ENCODE peak calls at places on chromosomes 11 and 22, in seven cellular contexts. C is foreskin fibroblast; N is CD8-positive, alpha-beta memory T cell; W is AG04450; O is adipocyte; J is aorta; U is AG10803. V is an unnamed sample.
A peak's percentile ranks its signal among the peaks of the same experiment; 100 is the strongest.

GRCh38 chr11:2787816-2788750 is 88.3 kb upstream of the KCNQ1OT1 start:
- DNase-seq in C (no peak), N (no peak), W (no peak), O (no peak), J (no peak), U (no peak), V (no peak)

GRCh38 chr11:6737872-6738466 is 33.8 kb downstream of the OR2AG2 start:
- DNase-seq in C (peak; percentile 56), N (peak; percentile 65), W (no peak), O (peak; percentile 70), J (no peak), U (peak; percentile 30), V (peak; percentile 48)

GRCh38 chr11:850777-851762 is 8.4 kb downstream of the TSPAN4 start:
- DNase-seq in C (peak; percentile 47), N (no peak), W (no peak), O (no peak), J (no peak), U (no peak), V (no peak)

GRCh38 chr11:119509277-119509841 is 86.4 kb upstream of the THY1 start:
- DNase-seq in C (peak; percentile 60), N (no peak), W (no peak), O (peak; percentile 56), J (no peak), U (peak; percentile 52), V (no peak)

GRCh38 chr22:45564349-45565030 is 61.8 kb downstream of the FBLN1 start:
- DNase-seq in C (peak; percentile 47), N (no peak), W (no peak), O (no peak), J (no peak), U (peak; percentile 36), V (no peak)

GRCh38 chr22:39288135-39288898 is 31.1 kb downstream of the RPL3 start:
- DNase-seq in C (no peak), N (no peak), W (no peak), O (no peak), J (no peak), U (no peak), V (no peak)

GRCh38 chr11:45384711-45385241 is 98.6 kb upstream of the SYT13 start:
- DNase-seq in C (no peak), N (no peak), W (no peak), O (no peak), J (no peak), U (no peak), V (no peak)

GRCh38 chr11:64366751-64367150 is 7.8 kb downstream of the RPS6KA4 start:
- DNase-seq in C (peak; percentile 56), N (no peak), W (no peak), O (peak; percentile 14), J (no peak), U (peak; percentile 6), V (no peak)

GRCh38 chr22:19429950-19430889 is 1.3 kb downstream of the HIRA start:
- DNase-seq in C (peak; percentile 78), N (peak; percentile 15), W (no peak), O (peak; percentile 71), J (peak; percentile 56), U (peak; percentile 58), V (no peak)

GRCh38 chr11:67551127-67551526 is 27.9 kb upstream of the CABP2 start:
- DNase-seq in C (no peak), N (no peak), W (no peak), O (no peak), J (no peak), U (no peak), V (no peak)

GRCh38 chr11:65981101-65981740 is 19.7 kb downstream of the SART1 start:
- DNase-seq in C (no peak), N (no peak), W (no peak), O (no peak), J (peak; percentile 35), U (no peak), V (no peak)

GRCh38 chr11:75263944-75264349 is 23.4 kb downstream of the TPBGL start:
- DNase-seq in C (peak; percentile 19), N (no peak), W (no peak), O (no peak), J (no peak), U (peak; percentile 33), V (no peak)

GRCh38 chr11:11977206-11977938 is 31.1 kb downstream of the DKK3 start:
- DNase-seq in C (peak; percentile 95), N (no peak), W (peak; percentile 83), O (peak; percentile 87), J (peak; percentile 87), U (peak; percentile 94), V (no peak)

GRCh38 chr11:58905141-58905715 is 34.1 kb upstream of the GLYATL1 start:
- DNase-seq in C (peak; percentile 89), N (no peak), W (no peak), O (peak; percentile 71), J (peak; percentile 52), U (peak; percentile 59), V (no peak)

GRCh38 chr11:104898685-104899013 is 389 bp upstream of the CASP12 start:
- DNase-seq in C (peak; percentile 34), N (no peak), W (no peak), O (peak; percentile 18), J (no peak), U (no peak), V (no peak)

GRCh38 chr11:43649501-43649900 is 31.0 kb upstream of the HSD17B12 start:
- DNase-seq in C (no peak), N (no peak), W (no peak), O (no peak), J (no peak), U (no peak), V (no peak)

GRCh38 chr22:24146190-24146616 is 35.1 kb upstream of the SUSD2 start:
- DNase-seq in C (peak; percentile 78), N (no peak), W (peak; percentile 55), O (peak; percentile 80), J (peak; percentile 66), U (peak; percentile 89), V (no peak)

GRCh38 chr22:27513021-27513420 is 288.5 kb downstream of the MN1 start:
- DNase-seq in C (no peak), N (no peak), W (no peak), O (no peak), J (no peak), U (no peak), V (no peak)
- H3K4me3 ChIP-seq in C (no peak overlapping the region), N (no peak overlapping the region), W (no peak overlapping the region), O (no peak overlapping the region), J (no peak overlapping the region), U (no peak overlapping the region), V (no peak overlapping the region)

DNA sequence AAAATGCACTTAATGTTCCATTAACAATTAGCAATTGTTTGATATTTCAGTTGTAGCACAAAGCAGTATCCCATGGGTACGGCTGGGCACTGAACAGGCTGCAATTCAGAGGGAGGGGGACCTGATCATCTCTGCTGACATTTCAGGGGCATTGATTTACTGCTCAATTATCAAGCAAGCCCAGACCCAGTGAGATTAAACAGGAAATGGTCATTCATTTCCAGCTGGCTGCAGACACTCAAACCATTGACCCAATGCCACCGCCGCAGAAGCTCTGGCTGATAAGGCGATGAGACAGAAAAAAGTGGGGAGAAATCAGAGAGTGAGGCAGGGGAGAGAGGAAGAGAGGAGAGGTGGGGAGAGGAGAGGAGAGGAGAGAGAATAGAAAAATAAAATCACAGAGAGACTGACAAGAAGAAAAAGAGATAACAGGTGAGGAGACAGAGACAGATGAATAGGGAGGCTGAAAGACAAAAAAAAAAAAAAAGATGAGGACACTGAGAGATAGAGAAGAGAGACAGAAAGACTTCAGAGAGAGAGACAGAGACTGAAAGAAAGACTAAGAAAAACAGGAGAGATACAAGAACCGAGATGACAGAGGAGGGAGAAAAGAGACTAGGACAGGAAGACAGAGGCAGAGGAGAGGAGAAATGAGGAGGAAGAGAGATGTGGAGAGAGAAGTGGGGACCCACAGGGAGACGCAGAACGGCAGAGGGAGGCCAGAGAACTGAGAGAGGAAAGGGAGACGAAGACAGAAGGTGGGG is 962 bp downstream of the GPR83 start:
- DNase-seq in C (no peak), N (no peak), W (no peak), O (no peak), J (no peak), U (no peak), V (no peak)
- H3K4me3 ChIP-seq in C (peak overlapping the region; percentile 41), N (no peak overlapping the region), W (no peak overlapping the region), O (peak overlapping the region; percentile 78), J (no peak overlapping the region), U (no peak overlapping the region), V (no peak overlapping the region)

GRCh38 chr11:129749141-129749540 is 66.5 kb upstream of the TMEM45B start:
- DNase-seq in C (no peak), N (no peak), W (no peak), O (no peak), J (no peak), U (no peak), V (no peak)
- H3K4me3 ChIP-seq in C (no peak overlapping the region), N (no peak overlapping the region), W (no peak overlapping the region), O (no peak overlapping the region), J (no peak overlapping the region), U (no peak overlapping the region), V (no peak overlapping the region)

DNA sequence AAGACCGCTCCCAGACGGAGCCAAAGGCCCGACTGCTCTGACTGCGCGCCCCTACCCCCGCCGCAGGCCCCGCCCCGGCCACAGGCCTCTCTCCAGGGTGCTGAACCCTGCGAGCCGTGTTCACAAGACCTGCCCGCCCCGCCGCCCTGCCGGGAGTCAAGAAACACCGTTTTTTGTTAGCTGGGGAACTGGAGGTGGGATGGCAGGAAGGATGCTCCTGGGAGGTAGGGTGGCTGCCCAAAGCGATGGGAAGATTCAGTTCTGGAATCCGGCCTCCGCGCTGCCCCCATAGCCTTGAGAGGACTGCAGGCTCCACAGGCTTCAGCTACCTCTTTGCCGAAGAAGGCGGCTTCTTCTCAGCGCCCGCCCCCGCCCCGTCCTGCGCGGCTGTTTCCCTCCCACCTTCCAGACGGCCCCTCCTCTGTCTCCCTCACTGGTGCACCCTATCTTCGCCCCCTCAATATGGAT is 2.7 kb upstream of the PDE2A start:
- DNase-seq in C (peak; percentile 61), N (peak; percentile 28), W (no peak), O (peak; percentile 68), J (peak; percentile 75), U (peak; percentile 30), V (peak; percentile 73)
- H3K4me3 ChIP-seq in C (no peak overlapping the region), N (no peak overlapping the region), W (no peak overlapping the region), O (no peak overlapping the region), J (no peak overlapping the region), U (no peak overlapping the region), V (no peak overlapping the region)

GRCh38 chr11:16169541-16169940 is 186.8 kb downstream of the SOX6 start:
- DNase-seq in C (no peak), N (no peak), W (no peak), O (peak; percentile 53), J (no peak), U (peak; percentile 73), V (no peak)
- H3K4me3 ChIP-seq in C (no peak overlapping the region), N (no peak overlapping the region), W (no peak overlapping the region), O (no peak overlapping the region), J (no peak overlapping the region), U (no peak overlapping the region), V (no peak overlapping the region)

V was measured in CD8-positive, alpha-beta T cell.